ENCODE peak calls at places on chromosomes 4 and X, in eight cellular contexts. One of them, this sample, is unnamed.

GRCh38 chr4:164596318-164596878 is 157.5 kb upstream of the SMIM31 start:
- DNase-seq in T-helper 1 cell: no peak
- DNase-seq in amniotic stem cell: no peak
- DNase-seq in ELR: no peak
- DNase-seq in GM04503: no peak
- DNase-seq in stimulated activated CD4-positive, alpha-beta T cell treated with anti-CD3 and anti-CD28 coated beads, Interleukin-4, amount 100 ng/mL, for 1 hour: no peak
- DNase-seq in activated naive CD4-positive, alpha-beta T cell: no peak
- DNase-seq in activated naive CD8-positive, alpha-beta T cell treated with anti-CD3 and anti-CD28 coated beads, Interleukin-2, amount 50 U/mL, for 24 hours: no peak
- DNase-seq in this sample: no peak

GRCh38 chr4:145805490-145805889 is 125.5 kb downstream of the C4orf51 start:
- DNase-seq in T-helper 1 cell: no peak
- DNase-seq in amniotic stem cell: no peak
- DNase-seq in ELR: peak
- DNase-seq in GM04503: no peak
- DNase-seq in stimulated activated CD4-positive, alpha-beta T cell treated with anti-CD3 and anti-CD28 coated beads, Interleukin-4, amount 100 ng/mL, for 1 hour: no peak
- DNase-seq in activated naive CD4-positive, alpha-beta T cell: no peak
- DNase-seq in activated naive CD8-positive, alpha-beta T cell treated with anti-CD3 and anti-CD28 coated beads, Interleukin-2, amount 50 U/mL, for 24 hours: no peak
- DNase-seq in this sample: peak

GRCh38 chr4:20592666-20593065 is 107.6 kb upstream of the PACRGL start:
- DNase-seq in T-helper 1 cell: no peak
- DNase-seq in amniotic stem cell: no peak
- DNase-seq in ELR: no peak
- DNase-seq in GM04503: no peak
- DNase-seq in stimulated activated CD4-positive, alpha-beta T cell treated with anti-CD3 and anti-CD28 coated beads, Interleukin-4, amount 100 ng/mL, for 1 hour: no peak
- DNase-seq in activated naive CD4-positive, alpha-beta T cell: no peak
- DNase-seq in activated naive CD8-positive, alpha-beta T cell treated with anti-CD3 and anti-CD28 coated beads, Interleukin-2, amount 50 U/mL, for 24 hours: no peak
- DNase-seq in this sample: no peak

GRCh38 chrX:154412468-154412867 is 1.1 kb downstream of the TAFAZZIN start:
- DNase-seq in T-helper 1 cell: peak
- DNase-seq in amniotic stem cell: no peak
- DNase-seq in ELR: peak
- DNase-seq in GM04503: no peak
- DNase-seq in stimulated activated CD4-positive, alpha-beta T cell treated with anti-CD3 and anti-CD28 coated beads, Interleukin-4, amount 100 ng/mL, for 1 hour: peak
- DNase-seq in activated naive CD4-positive, alpha-beta T cell: no peak
- DNase-seq in activated naive CD8-positive, alpha-beta T cell treated with anti-CD3 and anti-CD28 coated beads, Interleukin-2, amount 50 U/mL, for 24 hours: no peak
- DNase-seq in this sample: peak

GRCh38 chrX:40056420-40056819 is 41.3 kb downstream of the BCOR start:
- DNase-seq in T-helper 1 cell: no peak
- DNase-seq in amniotic stem cell: no peak
- DNase-seq in ELR: peak
- DNase-seq in GM04503: no peak
- DNase-seq in stimulated activated CD4-positive, alpha-beta T cell treated with anti-CD3 and anti-CD28 coated beads, Interleukin-4, amount 100 ng/mL, for 1 hour: no peak
- DNase-seq in activated naive CD4-positive, alpha-beta T cell: no peak
- DNase-seq in activated naive CD8-positive, alpha-beta T cell treated with anti-CD3 and anti-CD28 coated beads, Interleukin-2, amount 50 U/mL, for 24 hours: no peak
- DNase-seq in this sample: peak

GRCh38 chr4:93495346-93495745 is 333.2 kb upstream of the ATOH1 start:
- DNase-seq in T-helper 1 cell: no peak
- DNase-seq in amniotic stem cell: no peak
- DNase-seq in ELR: no peak
- DNase-seq in GM04503: no peak
- DNase-seq in stimulated activated CD4-positive, alpha-beta T cell treated with anti-CD3 and anti-CD28 coated beads, Interleukin-4, amount 100 ng/mL, for 1 hour: no peak
- DNase-seq in activated naive CD4-positive, alpha-beta T cell: no peak
- DNase-seq in activated naive CD8-positive, alpha-beta T cell treated with anti-CD3 and anti-CD28 coated beads, Interleukin-2, amount 50 U/mL, for 24 hours: no peak
- DNase-seq in this sample: no peak

GRCh38 chr4:171203425-171203824 is 609.8 kb upstream of the GALNTL6 start:
- DNase-seq in T-helper 1 cell: no peak
- DNase-seq in amniotic stem cell: peak
- DNase-seq in ELR: peak
- DNase-seq in GM04503: no peak
- DNase-seq in stimulated activated CD4-positive, alpha-beta T cell treated with anti-CD3 and anti-CD28 coated beads, Interleukin-4, amount 100 ng/mL, for 1 hour: no peak
- DNase-seq in activated naive CD4-positive, alpha-beta T cell: no peak
- DNase-seq in activated naive CD8-positive, alpha-beta T cell treated with anti-CD3 and anti-CD28 coated beads, Interleukin-2, amount 50 U/mL, for 24 hours: no peak
- DNase-seq in this sample: peak

GRCh38 chrX:31860686-31861085 is 788.8 kb upstream of the FTHL17 start:
- DNase-seq in T-helper 1 cell: no peak
- DNase-seq in amniotic stem cell: no peak
- DNase-seq in ELR: no peak
- DNase-seq in GM04503: no peak
- DNase-seq in stimulated activated CD4-positive, alpha-beta T cell treated with anti-CD3 and anti-CD28 coated beads, Interleukin-4, amount 100 ng/mL, for 1 hour: no peak
- DNase-seq in activated naive CD4-positive, alpha-beta T cell: no peak
- DNase-seq in activated naive CD8-positive, alpha-beta T cell treated with anti-CD3 and anti-CD28 coated beads, Interleukin-2, amount 50 U/mL, for 24 hours: no peak
- DNase-seq in this sample: no peak

GRCh38 chr4:56424697-56425514 is 10.5 kb downstream of the PPAT start:
- DNase-seq in T-helper 1 cell: peak
- DNase-seq in amniotic stem cell: peak
- DNase-seq in ELR: peak
- DNase-seq in GM04503: no peak
- DNase-seq in stimulated activated CD4-positive, alpha-beta T cell treated with anti-CD3 and anti-CD28 coated beads, Interleukin-4, amount 100 ng/mL, for 1 hour: no peak
- DNase-seq in activated naive CD4-positive, alpha-beta T cell: peak
- DNase-seq in activated naive CD8-positive, alpha-beta T cell treated with anti-CD3 and anti-CD28 coated beads, Interleukin-2, amount 50 U/mL, for 24 hours: peak
- DNase-seq in this sample: peak

GRCh38 chr4:3238721-3239120 is 10.2 kb upstream of the MSANTD1 start:
- DNase-seq in T-helper 1 cell: no peak
- DNase-seq in amniotic stem cell: no peak
- DNase-seq in ELR: no peak
- DNase-seq in GM04503: no peak
- DNase-seq in stimulated activated CD4-positive, alpha-beta T cell treated with anti-CD3 and anti-CD28 coated beads, Interleukin-4, amount 100 ng/mL, for 1 hour: no peak
- DNase-seq in activated naive CD4-positive, alpha-beta T cell: no peak
- DNase-seq in activated naive CD8-positive, alpha-beta T cell treated with anti-CD3 and anti-CD28 coated beads, Interleukin-2, amount 50 U/mL, for 24 hours: no peak
- DNase-seq in this sample: no peak

GRCh38 chr4:87017580-87018061 is 82.8 kb downstream of the AFF1 start:
- DNase-seq in T-helper 1 cell: no peak
- DNase-seq in amniotic stem cell: no peak
- DNase-seq in ELR: peak
- DNase-seq in GM04503: peak
- DNase-seq in stimulated activated CD4-positive, alpha-beta T cell treated with anti-CD3 and anti-CD28 coated beads, Interleukin-4, amount 100 ng/mL, for 1 hour: no peak
- DNase-seq in activated naive CD4-positive, alpha-beta T cell: no peak
- DNase-seq in activated naive CD8-positive, alpha-beta T cell treated with anti-CD3 and anti-CD28 coated beads, Interleukin-2, amount 50 U/mL, for 24 hours: no peak
- DNase-seq in this sample: no peak

GRCh38 chr4:85318415-85318814 is 156.5 kb upstream of the ARHGAP24 start:
- DNase-seq in T-helper 1 cell: no peak
- DNase-seq in amniotic stem cell: no peak
- DNase-seq in ELR: no peak
- DNase-seq in GM04503: no peak
- DNase-seq in stimulated activated CD4-positive, alpha-beta T cell treated with anti-CD3 and anti-CD28 coated beads, Interleukin-4, amount 100 ng/mL, for 1 hour: no peak
- DNase-seq in activated naive CD4-positive, alpha-beta T cell: no peak
- DNase-seq in activated naive CD8-positive, alpha-beta T cell treated with anti-CD3 and anti-CD28 coated beads, Interleukin-2, amount 50 U/mL, for 24 hours: no peak
- DNase-seq in this sample: no peak

GRCh38 chrX:101986571-101986970 is 54.7 kb upstream of the ZMAT1 start:
- DNase-seq in T-helper 1 cell: no peak
- DNase-seq in amniotic stem cell: no peak
- DNase-seq in ELR: peak
- DNase-seq in GM04503: no peak
- DNase-seq in stimulated activated CD4-positive, alpha-beta T cell treated with anti-CD3 and anti-CD28 coated beads, Interleukin-4, amount 100 ng/mL, for 1 hour: no peak
- DNase-seq in activated naive CD4-positive, alpha-beta T cell: no peak
- DNase-seq in activated naive CD8-positive, alpha-beta T cell treated with anti-CD3 and anti-CD28 coated beads, Interleukin-2, amount 50 U/mL, for 24 hours: no peak
- DNase-seq in this sample: peak

GRCh38 chr4:159593651-159594050 is 490.8 kb downstream of the RAPGEF2 start:
- DNase-seq in T-helper 1 cell: no peak
- DNase-seq in amniotic stem cell: no peak
- DNase-seq in ELR: no peak
- DNase-seq in GM04503: no peak
- DNase-seq in stimulated activated CD4-positive, alpha-beta T cell treated with anti-CD3 and anti-CD28 coated beads, Interleukin-4, amount 100 ng/mL, for 1 hour: no peak
- DNase-seq in activated naive CD4-positive, alpha-beta T cell: no peak
- DNase-seq in activated naive CD8-positive, alpha-beta T cell treated with anti-CD3 and anti-CD28 coated beads, Interleukin-2, amount 50 U/mL, for 24 hours: no peak
- DNase-seq in this sample: no peak

GRCh38 chrX:17020828-17021821 is 74.7 kb downstream of the REPS2 start:
- DNase-seq in T-helper 1 cell: no peak
- DNase-seq in amniotic stem cell: no peak
- DNase-seq in ELR: no peak
- DNase-seq in GM04503: no peak
- DNase-seq in stimulated activated CD4-positive, alpha-beta T cell treated with anti-CD3 and anti-CD28 coated beads, Interleukin-4, amount 100 ng/mL, for 1 hour: no peak
- DNase-seq in activated naive CD4-positive, alpha-beta T cell: no peak
- DNase-seq in activated naive CD8-positive, alpha-beta T cell treated with anti-CD3 and anti-CD28 coated beads, Interleukin-2, amount 50 U/mL, for 24 hours: no peak
- DNase-seq in this sample: no peak

GRCh38 chrX:113947548-113947947 is 636.3 kb upstream of the HTR2C start:
- DNase-seq in T-helper 1 cell: no peak
- DNase-seq in amniotic stem cell: no peak
- DNase-seq in ELR: no peak
- DNase-seq in GM04503: no peak
- DNase-seq in stimulated activated CD4-positive, alpha-beta T cell treated with anti-CD3 and anti-CD28 coated beads, Interleukin-4, amount 100 ng/mL, for 1 hour: no peak
- DNase-seq in activated naive CD4-positive, alpha-beta T cell: no peak
- DNase-seq in activated naive CD8-positive, alpha-beta T cell treated with anti-CD3 and anti-CD28 coated beads, Interleukin-2, amount 50 U/mL, for 24 hours: no peak
- DNase-seq in this sample: no peak